ENCODE peak calls at places on chromosomes 1 and 21, in four cellular contexts. One of them, this sample, is unnamed. For H3K27me3, the result is how much of the 10 kb centered on the place peaks cover.

GRCh38 chr1:46643368-46643775 is 24.8 kb downstream of the ATPAF1 start:
- DNase-seq in K562: no peak
- DNase-seq in HepG2: peak
- DNase-seq in IMR-90: peak
- DNase-seq in this sample: no peak

GRCh38 chr21:40056031-40056430 is 188.8 kb downstream of the PCP4 start:
- DNase-seq in HepG2: no peak
- DNase-seq in IMR-90: no peak
- DNase-seq in K562: no peak
- DNase-seq in this sample: no peak

GRCh38 chr21:38312822-38313221 is 56.0 kb downstream of the KCNJ15 start:
- DNase-seq in HepG2: no peak
- DNase-seq in K562: no peak
- DNase-seq in IMR-90: no peak
- DNase-seq in this sample: no peak

GRCh38 chr1:32390904-32391480 is 3.2 kb downstream of the BSDC1 start:
- DNase-seq in IMR-90: no peak
- DNase-seq in K562: peak
- DNase-seq in HepG2: no peak
- DNase-seq in this sample: no peak

GRCh38 chr1:67611841-67612240 is 73.2 kb upstream of the GADD45A start:
- DNase-seq in K562: no peak
- DNase-seq in HepG2: no peak
- DNase-seq in IMR-90: peak
- DNase-seq in this sample: no peak

GRCh38 chr1:44571712-44572571 is 102.3 kb downstream of the TMEM53 start:
- DNase-seq in IMR-90: no peak
- DNase-seq in HepG2: peak
- DNase-seq in K562: peak
- DNase-seq in this sample: no peak

GRCh38 chr1:54290443-54291184 is 90.6 kb downstream of the MRPL37 start:
- DNase-seq in HepG2: peak
- DNase-seq in IMR-90: peak
- DNase-seq in K562: no peak
- DNase-seq in this sample: no peak

GRCh38 chr1:221740941-221741363 is 937 bp downstream of the DUSP10 start:
- DNase-seq in K562: peak
- DNase-seq in IMR-90: peak
- DNase-seq in HepG2: no peak
- DNase-seq in this sample: no peak

GRCh38 chr21:45365186-45365607 is 39.8 kb upstream of the COL18A1 start:
- DNase-seq in K562: no peak
- DNase-seq in HepG2: no peak
- DNase-seq in IMR-90: no peak
- DNase-seq in this sample: no peak

GRCh38 chr1:22472596-22472995 is 20.9 kb downstream of the ZBTB40 start:
- DNase-seq in IMR-90: no peak
- DNase-seq in HepG2: no peak
- DNase-seq in K562: no peak
- DNase-seq in this sample: no peak

GRCh38 chr21:38979271-38980196 is 173.8 kb downstream of the ETS2 start:
- DNase-seq in IMR-90: peak
- DNase-seq in K562: no peak
- DNase-seq in HepG2: no peak
- DNase-seq in this sample: peak

GRCh38 chr1:56502700-56503245 is 76.6 kb downstream of the PLPP3 start:
- DNase-seq in HepG2: peak
- DNase-seq in K562: peak
- DNase-seq in IMR-90: peak
- DNase-seq in this sample: no peak

GRCh38 chr1:246725191-246725590 is 982 bp downstream of the SCCPDH start:
- DNase-seq in K562: peak
- DNase-seq in HepG2: no peak
- DNase-seq in IMR-90: no peak
- DNase-seq in this sample: no peak

GRCh38 chr1:109547412-109548320 is 749 bp upstream of the GNAI3 start:
- DNase-seq in IMR-90: peak
- DNase-seq in HepG2: no peak
- DNase-seq in K562: peak
- DNase-seq in this sample: no peak

GRCh38 chr1:198605426-198605825 is 33.4 kb upstream of the PTPRC start:
- DNase-seq in IMR-90: no peak
- DNase-seq in HepG2: no peak
- DNase-seq in K562: no peak
- DNase-seq in this sample: no peak

GRCh38 chr1:229894535-229894934 is 172.5 kb upstream of the GALNT2 start:
- DNase-seq in IMR-90: no peak
- DNase-seq in HepG2: no peak
- DNase-seq in K562: no peak
- DNase-seq in this sample: no peak

GRCh38 chr1:52424757-52425265 is 20.4 kb downstream of the PRPF38A start:
- DNase-seq in HepG2: no peak
- DNase-seq in K562: no peak
- DNase-seq in IMR-90: peak
- DNase-seq in this sample: no peak

GRCh38 chr1:24199291-24199900 is 12.3 kb upstream of the IFNLR1 start:
- DNase-seq in IMR-90: peak
- DNase-seq in K562: peak
- DNase-seq in HepG2: peak
- DNase-seq in this sample: no peak

GRCh38 chr1:8055973-8056372 is 29.9 kb upstream of the ERRFI1 start:
- DNase-seq in HepG2: peak
- DNase-seq in IMR-90: peak
- DNase-seq in K562: no peak
- DNase-seq in this sample: no peak

GRCh38 chr1:7050751-7051665 is 265.8 kb downstream of the CAMTA1 start:
- DNase-seq in K562: no peak
- DNase-seq in HepG2: no peak
- DNase-seq in IMR-90: no peak
- DNase-seq in this sample: no peak

GRCh38 chr1:26254404-26254803 is 20.4 kb downstream of the CEP85 start:
- DNase-seq in HepG2: no peak
- DNase-seq in K562: no peak
- DNase-seq in IMR-90: peak
- DNase-seq in this sample: no peak

GRCh38 chr1:164610528-164611222 is 51.7 kb downstream of the PBX1 start:
- DNase-seq in HepG2: no peak
- DNase-seq in K562: no peak
- DNase-seq in IMR-90: no peak
- DNase-seq in this sample: no peak

GRCh38 chr1:10867138-10867721 is 70.8 kb upstream of the CASZ1 start:
- DNase-seq in IMR-90: peak
- DNase-seq in K562: peak
- DNase-seq in HepG2: no peak
- DNase-seq in this sample: no peak

GRCh38 chr1:11528636-11529121 is 49.7 kb downstream of the DISP3 start:
- DNase-seq in IMR-90: no peak
- DNase-seq in HepG2: no peak
- DNase-seq in K562: no peak
- DNase-seq in this sample: no peak

GRCh38 chr21:45421071-45421845 is 16.3 kb downstream of the COL18A1 start:
- DNase-seq in IMR-90: no peak
- DNase-seq in K562: no peak
- DNase-seq in HepG2: no peak
- DNase-seq in this sample: no peak

GRCh38 chr21:26093094-26093493 is 77.5 kb downstream of the APP start:
- DNase-seq in IMR-90: peak
- DNase-seq in K562: no peak
- DNase-seq in HepG2: no peak
- DNase-seq in this sample: no peak

GRCh38 chr1:245361056-245361455 is 206.3 kb downstream of the KIF26B start:
- DNase-seq in HepG2: no peak
- DNase-seq in IMR-90: no peak
- DNase-seq in K562: no peak
- DNase-seq in this sample: no peak

GRCh38 chr1:81327743-81328142 is 473.0 kb upstream of the ADGRL2 start:
- DNase-seq in HepG2: no peak
- DNase-seq in K562: no peak
- DNase-seq in IMR-90: no peak
- DNase-seq in this sample: no peak

GRCh38 chr1:222064388-222065201 is 322.7 kb upstream of the DUSP10 start:
- DNase-seq in IMR-90: peak
- DNase-seq in K562: no peak
- DNase-seq in HepG2: no peak
- DNase-seq in this sample: no peak

GRCh38 chr1:91653183-91653582 is 152.5 kb downstream of the CDC7 start:
- DNase-seq in K562: no peak
- DNase-seq in HepG2: no peak
- DNase-seq in IMR-90: no peak
- DNase-seq in this sample: no peak

GRCh38 chr1:45643978-45644377 is 20.1 kb upstream of the CCDC17 start:
- DNase-seq in HepG2: peak
- DNase-seq in K562: no peak
- DNase-seq in IMR-90: no peak
- DNase-seq in this sample: no peak

GRCh38 chr1:118333601-118334241 is 148.7 kb upstream of the SPAG17 start:
- DNase-seq in K562: no peak
- DNase-seq in IMR-90: no peak
- DNase-seq in HepG2: no peak
- DNase-seq in this sample: no peak

GRCh38 chr1:47755368-47755990 is 241.7 kb downstream of the TRABD2B start:
- DNase-seq in IMR-90: no peak
- DNase-seq in K562: peak
- DNase-seq in HepG2: peak
- DNase-seq in this sample: peak

DNA sequence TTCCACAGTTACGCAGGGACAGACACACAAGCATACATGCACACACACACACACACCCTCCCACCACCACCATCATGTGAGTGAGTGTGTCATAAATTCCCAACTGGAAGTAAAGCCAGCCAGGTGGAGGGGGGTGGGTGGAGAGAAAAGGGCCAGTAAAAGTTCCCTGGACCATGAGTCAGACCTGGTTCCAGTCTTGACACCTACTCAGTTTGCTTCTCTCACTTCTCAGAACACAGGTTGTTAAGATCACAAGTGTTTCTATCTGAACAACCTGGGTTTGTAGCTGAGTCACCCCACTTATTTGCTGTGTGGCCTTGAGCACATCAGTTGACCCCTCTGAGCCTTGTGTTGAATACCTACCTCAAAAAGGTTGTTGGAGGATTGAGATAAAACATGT is 9.6 kb downstream of the EPHA10 start:
- DNase-seq in HepG2: no peak
- DNase-seq in K562: no peak
- DNase-seq in IMR-90: no peak
- DNase-seq in this sample: no peak
- H3K27me3 ChIP-seq in HepG2: under half
- H3K27me3 ChIP-seq in K562: under half
- H3K27me3 ChIP-seq in IMR-90: under half
- H3K27me3 ChIP-seq in this sample: half or more

GRCh38 chr1:1629430-1630190 is 2.4 kb upstream of the MMP23B start:
- DNase-seq in HepG2: no peak
- DNase-seq in K562: no peak
- DNase-seq in IMR-90: no peak
- DNase-seq in this sample: peak
- TF ChIP-seq MAFK in HepG2: no peak
- TF ChIP-seq MAFK in K562: no peak
- TF ChIP-seq MAFK in IMR-90: no peak
- TF ChIP-seq MAFK in this sample: no peak

GRCh38 chr1:228059536-228060457 is 22.7 kb upstream of the ARF1 start:
- DNase-seq in K562: peak
- DNase-seq in IMR-90: no peak
- DNase-seq in HepG2: no peak
- DNase-seq in this sample: peak

GRCh38 chr1:228058981-228059535 is 23.4 kb upstream of the ARF1 start:
- DNase-seq in HepG2: no peak
- DNase-seq in IMR-90: no peak
- DNase-seq in K562: no peak
- DNase-seq in this sample: no peak

GRCh38 chr1:228061411-228062084 is 21.0 kb upstream of the ARF1 start:
- DNase-seq in IMR-90: no peak
- DNase-seq in K562: no peak
- DNase-seq in HepG2: no peak
- DNase-seq in this sample: peak

GRCh38 chr1:228060458-228061190 is 21.9 kb upstream of the ARF1 start:
- DNase-seq in K562: no peak
- DNase-seq in HepG2: no peak
- DNase-seq in IMR-90: no peak
- DNase-seq in this sample: no peak

DNA sequence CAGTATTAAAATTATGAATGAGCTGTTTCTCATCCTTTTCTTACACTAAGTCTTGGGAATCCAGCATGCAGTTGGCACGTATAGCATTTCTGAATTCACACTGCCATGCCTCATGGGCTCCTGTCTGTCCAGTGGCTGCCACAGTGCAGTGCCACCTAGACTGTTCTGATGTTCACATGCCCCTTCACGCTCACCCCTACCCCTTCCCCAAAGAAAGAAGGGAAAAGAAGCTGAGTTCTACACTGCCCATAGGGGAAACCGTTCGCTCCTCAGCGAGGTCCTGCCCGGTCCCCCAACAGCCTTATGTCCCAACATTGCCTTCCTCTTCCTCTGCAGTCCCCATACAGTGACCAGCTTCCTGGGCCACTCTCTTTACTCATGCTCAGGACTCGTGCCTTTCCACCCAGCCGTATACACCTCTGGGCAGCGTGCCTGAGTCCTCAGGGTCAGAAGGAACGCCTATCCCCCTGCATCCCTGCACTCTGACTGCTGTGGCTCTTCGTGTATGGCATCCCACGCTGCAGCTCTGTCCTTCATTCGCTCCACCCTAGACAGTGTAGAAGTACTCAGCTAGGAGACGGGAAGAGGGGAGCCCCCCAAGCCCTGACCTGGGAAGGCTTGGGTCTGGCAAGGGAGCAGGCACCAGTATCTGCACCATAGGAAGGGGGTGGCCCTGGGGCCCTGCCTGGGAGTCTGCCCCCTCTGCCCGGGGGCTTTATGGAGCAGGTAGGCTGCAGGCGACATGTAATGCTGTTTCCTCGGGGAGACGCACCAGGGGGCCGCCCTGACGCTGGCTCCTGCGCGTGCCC is 24.1 kb upstream of the ARF1 start:
- DNase-seq in K562: no peak
- DNase-seq in HepG2: no peak
- DNase-seq in IMR-90: no peak
- DNase-seq in this sample: no peak
- H3K27me3 ChIP-seq in K562: under half
- H3K27me3 ChIP-seq in HepG2: under half
- H3K27me3 ChIP-seq in IMR-90: under half
- H3K27me3 ChIP-seq in this sample: under half

DNA sequence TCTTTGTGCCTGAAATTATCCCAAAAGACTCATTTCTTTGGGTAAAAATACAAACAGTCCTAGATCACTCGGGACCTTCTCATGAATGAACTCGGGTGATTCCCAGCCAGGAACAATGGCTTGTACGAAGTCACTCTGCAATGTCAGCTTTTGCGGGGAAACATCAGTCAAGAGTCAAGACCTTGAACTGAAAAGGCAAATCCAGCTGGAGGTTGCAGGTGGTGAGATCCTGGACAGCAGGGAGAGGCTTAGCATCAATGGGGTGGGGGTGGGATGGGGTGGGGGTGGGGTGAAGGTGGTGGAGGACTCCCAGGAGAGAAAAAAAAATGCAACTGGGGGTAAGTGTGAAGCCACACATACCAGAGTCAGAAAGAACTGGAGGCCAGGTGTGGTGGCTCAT is 115.0 kb upstream of the SLC25A33 start:
- DNase-seq in IMR-90: no peak
- DNase-seq in K562: no peak
- DNase-seq in HepG2: peak
- DNase-seq in this sample: no peak
- TF ChIP-seq MAFK in IMR-90: no peak
- TF ChIP-seq MAFK in K562: no peak
- TF ChIP-seq MAFK in HepG2: peak
- TF ChIP-seq MAFK in this sample: no peak